ENCODE peak calls at places on chromosomes 3 and 15, in five cellular contexts. H, J, G, C and P are unnamed samples.

GRCh38 chr3:42349765-42350594 is 60.4 kb downstream of the LYZL4 start:
- DNase-seq in H (no peak), J (no peak), G (no peak), C (no peak), P (no peak)

GRCh38 chr3:131083190-131083863 is 56.6 kb downstream of the NEK11 start:
- DNase-seq in H (no peak), J (peak; percentile 53), G (peak; percentile 42), C (no peak), P (no peak)

GRCh38 chr15:77145370-77145769 is 74.5 kb upstream of the TSPAN3 start:
- DNase-seq in H (no peak), J (no peak), G (no peak), C (no peak), P (no peak)

GRCh38 chr3:36908647-36909180 is 36.1 kb downstream of the TRANK1 start:
- DNase-seq in H (no peak), J (no peak), G (no peak), C (no peak), P (no peak)

GRCh38 chr3:157436583-157437300 is at the start of gene PTX3:
- DNase-seq in H (no peak), J (peak; percentile 22), G (peak; percentile 39), C (no peak), P (no peak)

GRCh38 chr3:169323580-169324453 is 339.7 kb downstream of the MECOM start:
- DNase-seq in H (no peak), J (peak; percentile 8), G (no peak), C (no peak), P (no peak)

GRCh38 chr15:78340243-78341056 is at the start of gene CRABP1:
- DNase-seq in H (no peak), J (peak; percentile 83), G (no peak), C (no peak), P (no peak)

GRCh38 chr3:24838533-24838932 is 343.9 kb upstream of the THRB start:
- DNase-seq in H (no peak), J (no peak), G (no peak), C (no peak), P (no peak)

GRCh38 chr3:2765002-2765579 is 345.1 kb downstream of the IL5RA start:
- DNase-seq in H (no peak), J (no peak), G (no peak), C (no peak), P (no peak)

GRCh38 chr3:172156309-172156998 is 117.1 kb downstream of the FNDC3B start:
- DNase-seq in H (no peak), J (peak; percentile 60), G (peak; percentile 46), C (no peak), P (no peak)

GRCh38 chr3:159936541-159936940 is 52.1 kb upstream of the IL12A start:
- DNase-seq in H (no peak), J (no peak), G (no peak), C (no peak), P (no peak)

GRCh38 chr3:194399166-194399565 is at the start of gene GP5:
- DNase-seq in H (no peak), J (no peak), G (no peak), C (no peak), P (no peak)

GRCh38 chr15:56537881-56538280 is 72.9 kb upstream of the MNS1 start:
- DNase-seq in H (peak; percentile 4), J (no peak), G (peak; percentile 17), C (no peak), P (no peak)

GRCh38 chr3:71541313-71541712 is 42.2 kb downstream of the FOXP1 start:
- DNase-seq in H (no peak), J (no peak), G (no peak), C (no peak), P (no peak)

GRCh38 chr3:98013428-98014349 is 21.4 kb downstream of the GABRR3 start:
- DNase-seq in H (no peak), J (no peak), G (no peak), C (no peak), P (no peak)

GRCh38 chr3:36906504-36907149 is 38.2 kb downstream of the TRANK1 start:
- DNase-seq in H (no peak), J (no peak), G (no peak), C (no peak), P (no peak)

GRCh38 chr3:123678108-123678511 is 93.3 kb upstream of the HACD2 start:
- DNase-seq in H (no peak), J (no peak), G (no peak), C (no peak), P (no peak)

GRCh38 chr3:8166013-8166412 is 335.6 kb upstream of the LMCD1 start:
- DNase-seq in H (no peak), J (no peak), G (no peak), C (no peak), P (no peak)

GRCh38 chr15:45919806-45920205 is 285.0 kb downstream of the SQOR start:
- DNase-seq in H (no peak), J (peak; percentile 20), G (no peak), C (no peak), P (no peak)

GRCh38 chr3:32909999-32910398 is 41.4 kb upstream of the CCR4 start:
- DNase-seq in H (no peak), J (no peak), G (no peak), C (no peak), P (no peak)

GRCh38 chr3:60391292-60391691 is 860.0 kb downstream of the FHIT start:
- DNase-seq in H (no peak), J (no peak), G (no peak), C (no peak), P (no peak)

GRCh38 chr3:69240651-69241578 is 118.5 kb upstream of the LMOD3 start:
- DNase-seq in H (no peak), J (no peak), G (no peak), C (no peak), P (no peak)

GRCh38 chr3:52063026-52063723 is 6.8 kb upstream of the DUSP7 start:
- DNase-seq in H (no peak), J (no peak), G (no peak), C (no peak), P (no peak)

GRCh38 chr3:108500728-108501127 is 9.7 kb downstream of the MYH15 start:
- DNase-seq in H (no peak), J (no peak), G (no peak), C (no peak), P (no peak)

GRCh38 chr3:150740733-150741496 is 22.1 kb downstream of the SIAH2 start:
- DNase-seq in H (no peak), J (no peak), G (no peak), C (no peak), P (no peak)

GRCh38 chr3:6825527-6825926 is 35.4 kb upstream of the GRM7 start:
- DNase-seq in H (no peak), J (no peak), G (no peak), C (no peak), P (no peak)

GRCh38 chr3:108352176-108352575 is 55.8 kb downstream of the HHLA2 start:
- DNase-seq in H (no peak), J (no peak), G (no peak), C (no peak), P (no peak)

GRCh38 chr15:39665629-39666245 is 84.9 kb downstream of the THBS1 start:
- DNase-seq in H (no peak), J (no peak), G (no peak), C (no peak), P (no peak)

GRCh38 chr3:9951126-9951525 is 1.1 kb downstream of the PRRT3 start:
- DNase-seq in H (no peak), J (no peak), G (no peak), C (peak; percentile 57), P (no peak)

GRCh38 chr15:82805994-82806406 is at the start of gene FSD2:
- DNase-seq in H (no peak), J (no peak), G (peak; percentile 67), C (peak; percentile 45), P (peak; percentile 63)

GRCh38 chr3:71177375-71177774 is 406.2 kb downstream of the FOXP1 start:
- DNase-seq in H (no peak), J (no peak), G (no peak), C (no peak), P (no peak)

GRCh38 chr15:70314018-70314354 is 216.3 kb upstream of the TLE3 start:
- DNase-seq in H (no peak), J (no peak), G (no peak), C (no peak), P (no peak)

GRCh38 chr15:83695246-83695645 is 41.3 kb downstream of the ADAMTSL3 start:
- DNase-seq in H (no peak), J (peak; percentile 44), G (no peak), C (no peak), P (no peak)

GRCh38 chr3:69084326-69084667 is 440 bp upstream of the ARL6IP5 start:
- DNase-seq in H (no peak), J (no peak), G (no peak), C (no peak), P (no peak)

GRCh38 chr3:71493372-71493771 is 90.2 kb downstream of the FOXP1 start:
- DNase-seq in H (no peak), J (no peak), G (no peak), C (no peak), P (no peak)

GRCh38 chr3:177563381-177563780 is 366.1 kb upstream of the TBL1XR1 start:
- DNase-seq in H (no peak), J (no peak), G (no peak), C (no peak), P (no peak)